ENCODE peak calls at places on chromosomes 11 and 22, in five cellular contexts. A is brain microvascular endothelial cell, Z is Panc1, F is heart right ventricle, K is psoas muscle. S is an unnamed sample.

GRCh38 chr11:22703040-22703439 is 36.6 kb downstream of the GAS2 start:
- DNase-seq in K (no peak), A (peak), Z (peak), F (no peak), S (no peak)

GRCh38 chr11:59918494-59918893 is 19.7 kb upstream of the OOSP1 start:
- DNase-seq in K (no peak), A (peak), Z (no peak), F (no peak), S (no peak)

GRCh38 chr11:57792060-57792541 is 30.5 kb downstream of the CTNND1 start:
- DNase-seq in A (peak), F (peak), Z (no peak), K (peak), S (peak)

GRCh38 chr22:21952586-21953571 is at the start of gene PPM1F:
- DNase-seq in Z (no peak), A (peak), K (peak), F (peak), S (peak)

GRCh38 chr11:94217705-94218104 is 86.7 kb upstream of the IZUMO1R start:
- DNase-seq in A (no peak), Z (no peak), F (no peak), K (no peak), S (no peak)

GRCh38 chr11:60932605-60933346 is 8.5 kb downstream of the TMEM132A start:
- DNase-seq in Z (no peak), F (no peak), K (no peak), A (no peak), S (no peak)

GRCh38 chr11:120937501-120937900 is 86.4 kb upstream of the TBCEL start:
- DNase-seq in A (no peak), K (no peak), F (no peak), Z (no peak), S (no peak)

GRCh38 chr11:44556735-44557409 is 8.6 kb upstream of the CD82 start:
- DNase-seq in Z (no peak), K (peak), A (peak), F (peak), S (peak)

GRCh38 chr11:34086554-34087278 is 18.7 kb upstream of the NAT10 start:
- DNase-seq in A (no peak), K (no peak), Z (no peak), F (no peak), S (no peak)

GRCh38 chr11:6219359-6219758 is 14.0 kb downstream of the C11orf42 start:
- DNase-seq in Z (peak), K (peak), A (peak), F (no peak), S (no peak)

GRCh38 chr11:92473736-92474135 is 249.1 kb downstream of the FAT3 start:
- DNase-seq in A (peak), Z (no peak), K (no peak), F (no peak), S (no peak)
- H3K4me3 ChIP-seq in A (no peak), Z (no peak), K (no peak), F (no peak), S (no peak)

GRCh38 chr22:37044634-37045625 is 6.6 kb upstream of the KCTD17 start:
- DNase-seq in K (no peak), A (no peak), Z (no peak), F (peak), S (no peak)

GRCh38 chr22:37048133-37048532 is 3.4 kb upstream of the KCTD17 start:
- DNase-seq in Z (no peak), K (no peak), F (peak), A (no peak), S (no peak)

GRCh38 chr22:37046589-37046988 is 5.0 kb upstream of the KCTD17 start:
- DNase-seq in Z (no peak), F (peak), K (no peak), A (no peak), S (no peak)

GRCh38 chr22:37043828-37044538 is 7.6 kb upstream of the KCTD17 start:
- DNase-seq in A (no peak), K (peak), Z (peak), F (peak), S (peak)

GRCh38 chr22:37045958-37046357 is 5.6 kb upstream of the KCTD17 start:
- DNase-seq in F (no peak), K (no peak), Z (no peak), A (peak), S (no peak)
- TF ChIP-seq CTCF in F (no peak), K (no peak), Z (peak), A (peak), S (no peak)

GRCh38 chr11:66363805-66364535 is 7.6 kb downstream of the SLC29A2 start:
- DNase-seq in A (no peak), Z (no peak), F (peak), K (peak), S (peak)
- H3K27ac ChIP-seq in A (no peak), Z (no peak), F (no peak), K (peak), S (no peak)

GRCh38 chr22:42635531-42635930 is 4.9 kb downstream of the ATP5MGL start:
- DNase-seq in A (peak), F (peak), Z (peak), K (peak), S (peak)
- H3K4me3 ChIP-seq in A (no peak), F (no peak), Z (no peak), K (no peak), S (no peak)

DNA sequence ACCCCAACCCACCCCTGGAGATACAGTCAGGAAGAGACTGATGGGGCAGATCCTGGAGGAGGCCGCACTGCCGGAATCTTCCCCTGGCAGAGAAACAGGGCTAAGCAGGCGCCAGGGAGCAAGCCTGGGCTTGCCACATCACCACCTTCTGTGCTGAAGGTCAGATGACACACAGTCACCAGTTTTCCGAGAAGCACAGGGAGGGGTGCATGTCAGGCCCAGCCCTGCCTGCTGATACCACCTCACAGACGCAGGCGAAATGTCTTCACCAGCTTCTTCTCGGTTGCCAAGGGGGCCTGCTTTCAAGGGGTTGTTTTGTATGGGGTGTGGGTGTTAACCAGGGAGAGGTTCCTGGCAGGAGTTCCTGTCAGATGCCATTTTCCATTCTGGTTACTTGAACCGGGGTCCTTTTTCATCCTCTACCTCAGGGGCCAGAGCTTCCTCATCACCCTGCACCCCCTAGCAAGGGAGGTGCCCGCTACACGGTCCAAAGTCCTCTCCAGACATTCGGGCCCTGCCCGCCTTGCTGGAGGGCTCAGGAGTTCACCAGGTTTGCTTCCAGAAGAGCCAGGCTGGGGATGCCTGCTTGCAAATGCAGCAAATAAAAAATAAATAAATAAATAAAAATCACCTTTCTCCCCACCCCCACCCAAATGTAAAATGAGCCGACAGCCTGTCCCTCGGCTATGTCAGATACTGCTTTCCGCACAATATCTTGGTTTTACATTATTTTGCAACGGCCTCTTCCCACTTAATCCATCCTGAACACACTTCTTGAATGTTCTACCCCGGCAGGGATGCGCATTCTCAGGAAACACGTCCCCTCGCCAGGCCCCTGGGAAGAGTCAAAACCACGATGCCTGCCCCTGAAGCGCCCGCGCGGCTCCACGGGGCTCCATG is 1.1 kb upstream of the NEAT1 start:
- DNase-seq in K (peak), A (peak), F (peak), Z (no peak), S (peak)
- TF ChIP-seq CTCF in K (no peak), A (no peak), F (no peak), Z (no peak), S (no peak)

GRCh38 chr11:64803163-64803845 is at the start of gene MAP4K2:
- DNase-seq in F (peak), A (peak), K (peak), Z (peak), S (peak)

GRCh38 chr11:64802370-64803162 is 448 bp downstream of the MAP4K2 start:
- DNase-seq in K (no peak), F (no peak), A (no peak), Z (no peak), S (peak)

GRCh38 chr11:64803846-64804345 is 882 bp upstream of the MAP4K2 start:
- DNase-seq in K (no peak), Z (no peak), F (no peak), A (no peak), S (no peak)

GRCh38 chr11:64804346-64805210 is 1.6 kb upstream of the MAP4K2 start:
- DNase-seq in A (no peak), Z (no peak), F (no peak), K (no peak), S (no peak)

GRCh38 chr11:64805481-64805880 is 2.5 kb upstream of the MAP4K2 start:
- DNase-seq in A (no peak), F (no peak), K (no peak), Z (no peak), S (no peak)
- H3K27ac ChIP-seq in A (no peak), F (no peak), K (no peak), Z (no peak), S (no peak)

GRCh38 chr11:72816404-72816990 is 2.3 kb downstream of the ATG16L2 start:
- DNase-seq in Z (no peak), A (no peak), K (no peak), F (no peak), S (no peak)
- H3K4me3 ChIP-seq in Z (no peak), A (no peak), K (no peak), F (peak), S (no peak)

S was measured in lung.